ENCODE peak calls at places on chromosomes 2 and 18, in ten cellular contexts. B is upper lobe of right lung, M is endodermal cell, H is uterus, J is K562, G is heart right ventricle, V is lower leg skin, C is AG10803, F is left ventricle myocardium inferior, L is neural progenitor cell. W is an unnamed sample.

GRCh38 chr2:218755198-218755566 is 26.8 kb upstream of the CYP27A1 start:
- DNase-seq in B (no peak), M (no peak), H (no peak), J (no peak), G (no peak), V (no peak), C (no peak), F (no peak), L (no peak), W (no peak)

GRCh38 chr2:208360259-208361076 is 46.1 kb upstream of the PTH2R start:
- DNase-seq in B (peak; percentile 62), M (peak; percentile 56), H (no peak), J (no peak), G (no peak), V (no peak), C (no peak), F (no peak), L (no peak), W (no peak)

GRCh38 chr2:72917138-72917874 is at the start of gene EMX1:
- DNase-seq in B (peak; percentile 83), M (peak; percentile 97), H (no peak), J (peak; percentile 88), G (no peak), V (no peak), C (no peak), F (no peak), L (peak; percentile 92), W (no peak)

GRCh38 chr2:25228848-25229674 is 60.7 kb upstream of the POMC start:
- DNase-seq in B (peak; percentile 78), M (peak; percentile 95), H (peak; percentile 76), J (peak; percentile 91), G (peak; percentile 81), V (peak; percentile 52), C (peak; percentile 68), F (peak; percentile 72), L (peak; percentile 91), W (peak; percentile 80)

GRCh38 chr18:48959921-48960920 is 9.5 kb upstream of the SMAD7 start:
- DNase-seq in B (no peak), M (peak; percentile 97), H (no peak), J (no peak), G (no peak), V (no peak), C (peak; percentile 56), F (no peak), L (peak; percentile 78), W (peak; percentile 40)

GRCh38 chr2:110747522-110748488 is 15.4 kb downstream of the ACOXL start:
- DNase-seq in B (no peak), M (no peak), H (no peak), J (no peak), G (no peak), V (no peak), C (no peak), F (no peak), L (no peak), W (no peak)

GRCh38 chr2:48900321-48901014 is 144.9 kb upstream of the LHCGR start:
- DNase-seq in B (no peak), M (no peak), H (no peak), J (no peak), G (no peak), V (no peak), C (peak; percentile 37), F (no peak), L (peak; percentile 9), W (no peak)

GRCh38 chr2:52269696-52270485 is 1238.0 kb upstream of the NRXN1 start:
- DNase-seq in B (no peak), M (no peak), H (no peak), J (no peak), G (no peak), V (no peak), C (peak; percentile 21), F (no peak), L (no peak), W (peak; percentile 98)

GRCh38 chr2:220504890-220505564 is 877.6 kb downstream of the SLC4A3 start:
- DNase-seq in B (no peak), M (peak; percentile 50), H (no peak), J (no peak), G (no peak), V (no peak), C (peak; percentile 44), F (no peak), L (no peak), W (peak; percentile 55)

GRCh38 chr2:20356042-20356441 is 5.4 kb upstream of the PUM2 start:
- DNase-seq in B (no peak), M (no peak), H (no peak), J (no peak), G (no peak), V (peak; percentile 79), C (peak; percentile 89), F (no peak), L (no peak), W (peak; percentile 96)

GRCh38 chr2:185583058-185583816 is 155.4 kb upstream of the FSIP2 start:
- DNase-seq in B (no peak), M (peak; percentile 71), H (no peak), J (no peak), G (no peak), V (no peak), C (no peak), F (no peak), L (no peak), W (peak; percentile 9)

GRCh38 chr2:237407734-237408133 is 6.2 kb downstream of the COL6A3 start:
- DNase-seq in B (no peak), M (no peak), H (no peak), J (no peak), G (no peak), V (no peak), C (peak; percentile 42), F (no peak), L (no peak), W (no peak)

GRCh38 chr2:38122344-38122743 is 46.4 kb upstream of the CYP1B1 start:
- DNase-seq in B (no peak), M (no peak), H (no peak), J (no peak), G (peak; percentile 52), V (no peak), C (peak; percentile 62), F (peak; percentile 30), L (no peak), W (no peak)

GRCh38 chr18:58321986-58322385 is 278.0 kb downstream of the NEDD4L start:
- DNase-seq in B (no peak), M (peak; percentile 73), H (peak; percentile 51), J (peak; percentile 78), G (peak; percentile 79), V (peak; percentile 86), C (peak; percentile 87), F (peak; percentile 41), L (peak; percentile 45), W (peak; percentile 70)

DNA sequence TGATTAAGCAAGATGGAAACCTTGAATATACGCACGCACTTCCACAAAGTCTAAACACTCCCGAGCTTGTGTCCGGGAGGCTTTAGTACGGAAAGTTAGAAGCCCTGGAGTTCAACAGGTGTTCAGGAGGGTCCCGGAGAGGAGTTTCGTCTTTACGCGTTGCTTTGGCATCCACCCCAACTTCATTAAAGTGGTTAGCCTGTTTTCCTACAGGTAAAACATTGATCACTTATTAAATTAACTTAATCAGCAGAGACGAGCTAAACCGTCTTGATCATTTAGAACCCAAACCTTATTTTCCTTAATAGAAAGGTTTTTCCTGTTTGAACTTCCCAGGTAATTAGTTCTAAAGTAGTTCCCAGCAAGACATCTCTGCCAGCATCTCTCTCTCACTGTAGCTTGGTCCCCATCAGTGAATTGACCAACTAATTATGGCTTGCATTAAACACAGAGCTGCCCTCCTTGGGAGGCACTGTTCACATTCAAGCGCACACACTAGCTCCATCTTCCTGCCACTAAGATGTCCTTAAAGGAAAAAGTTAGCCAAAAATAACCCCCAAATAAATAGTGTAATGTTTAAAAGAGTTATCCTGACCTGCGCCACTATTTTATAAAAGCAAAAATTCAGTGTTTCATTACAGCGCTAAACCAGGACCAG is 1.4 kb downstream of the NPAS2 start:
- DNase-seq in B (no peak), M (no peak), H (no peak), J (no peak), G (no peak), V (no peak), C (no peak), F (no peak), L (peak; percentile 29), W (peak; percentile 47)
- H3K4me3 ChIP-seq in B (peak overlapping the region; percentile 64), M (no peak overlapping the region), H (peak overlapping the region; percentile 84), J (no peak overlapping the region), G (peak overlapping the region; percentile 76), V (peak overlapping the region; percentile 68), C (peak overlapping the region; percentile 73), F (peak overlapping the region; percentile 91), L (peak overlapping the region; percentile 63), W (peak overlapping the region; percentile 77)

GRCh38 chr2:240810199-240810598 is 9.8 kb downstream of the KIF1A start:
- DNase-seq in B (no peak), M (no peak), H (no peak), J (no peak), G (no peak), V (no peak), C (no peak), F (no peak), L (no peak), W (peak; percentile 5)
- TF ChIP-seq CTCF in B (no peak), M (peak; percentile 57), H (no peak), J (no peak), G (no peak), V (no peak), C (peak; percentile 20), F (no peak), L (peak; percentile 14), W (peak; percentile 32)

GRCh38 chr2:44560352-44560751 is 198.6 kb downstream of the CAMKMT start:
- DNase-seq in B (no peak), M (no peak), H (no peak), J (no peak), G (peak; percentile 6), V (no peak), C (no peak), F (no peak), L (no peak), W (peak; percentile 11)
- H3K4me3 ChIP-seq in B (no peak overlapping the region), M (no peak overlapping the region), H (no peak overlapping the region), J (no peak overlapping the region), G (no peak overlapping the region), V (no peak overlapping the region), C (no peak overlapping the region), F (no peak overlapping the region), L (no peak overlapping the region), W (no peak overlapping the region)

DNA sequence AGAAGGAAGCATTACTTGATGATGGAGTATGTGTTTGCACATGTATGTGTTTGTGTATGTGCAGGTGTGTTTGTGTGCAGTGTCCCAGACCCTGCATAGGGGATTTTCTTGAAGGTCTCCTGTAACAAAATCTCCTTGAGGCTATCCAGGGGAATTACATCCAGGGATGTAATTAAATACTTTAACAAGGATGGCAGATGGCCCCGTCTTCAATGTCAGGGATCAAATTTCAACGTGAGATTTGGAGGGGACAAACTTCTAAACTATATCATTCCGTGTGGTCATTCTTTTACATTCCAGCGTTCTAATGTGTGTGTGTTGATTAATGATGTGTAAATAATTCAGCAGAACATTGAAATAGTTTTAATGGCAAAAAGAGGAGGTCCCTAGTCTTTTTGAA is 3.3 kb downstream of the UGT1A9 start:
- DNase-seq in B (no peak), M (no peak), H (no peak), J (no peak), G (no peak), V (no peak), C (no peak), F (no peak), L (no peak), W (no peak)
- TF ChIP-seq CTCF in B (no peak), M (peak; percentile 54), H (no peak), J (no peak), G (no peak), V (no peak), C (no peak), F (no peak), L (peak; percentile 21), W (peak; percentile 5)